ENCODE peak calls at places on chromosome 21, in six cellular contexts. I is IMR-90, X is H9, O is neuronal stem cell, B is trophoblast cell, Y is H1. C is an unnamed sample.

GRCh38 chr21:37566790-37567725 is 200.5 kb downstream of the DYRK1A start:
- DNase-seq in I (no peak), X (no peak), O (no peak), B (no peak), Y (no peak), C (no peak)

GRCh38 chr21:29313662-29314408 is 15.1 kb downstream of the BACH1 start:
- DNase-seq in I (no peak), X (no peak), O (no peak), B (no peak), Y (no peak), C (no peak)

GRCh38 chr21:34830386-34831140 is 161.8 kb downstream of the CLIC6 start:
- DNase-seq in I (no peak), X (no peak), O (no peak), B (no peak), Y (no peak), C (no peak)

GRCh38 chr21:45880097-45881068 is 101.2 kb upstream of the COL6A1 start:
- DNase-seq in I (peak; percentile 58), X (peak; percentile 82), O (peak; percentile 78), B (peak; percentile 30), Y (peak; percentile 88), C (peak; percentile 78)

GRCh38 chr21:45294509-45295291 is 7.0 kb upstream of the POFUT2 start:
- DNase-seq in I (peak; percentile 100), X (peak; percentile 74), O (no peak), B (peak; percentile 33), Y (peak; percentile 62), C (peak; percentile 100)

GRCh38 chr21:28396421-28396820 is 596.3 kb downstream of the LTN1 start:
- DNase-seq in I (no peak), X (no peak), O (no peak), B (no peak), Y (no peak), C (no peak)

GRCh38 chr21:45030637-45031218 is 43.7 kb upstream of the ADARB1 start:
- DNase-seq in I (no peak), X (peak; percentile 26), O (no peak), B (no peak), Y (peak; percentile 47), C (peak; percentile 20)

GRCh38 chr21:32328595-32328994 is 29.9 kb downstream of the MRAP start:
- DNase-seq in I (peak; percentile 64), X (no peak), O (no peak), B (no peak), Y (no peak), C (peak; percentile 79)

GRCh38 chr21:45152265-45152746 is 77.9 kb downstream of the ADARB1 start:
- DNase-seq in I (no peak), X (peak; percentile 71), O (no peak), B (peak; percentile 48), Y (peak; percentile 58), C (peak; percentile 72)

GRCh38 chr21:37074195-37074510 is 1.1 kb downstream of the TTC3 start:
- DNase-seq in I (no peak), X (no peak), O (no peak), B (no peak), Y (no peak), C (no peak)

GRCh38 chr21:26840206-26840605 is 5.0 kb downstream of the ADAMTS1 start:
- DNase-seq in I (no peak), X (no peak), O (no peak), B (no peak), Y (no peak), C (no peak)

GRCh38 chr21:36155603-36156338 is 853 bp upstream of the DOP1B start:
- DNase-seq in I (no peak), X (peak; percentile 47), O (no peak), B (peak; percentile 95), Y (peak; percentile 64), C (no peak)

GRCh38 chr21:45554477-45555175 is 12.4 kb upstream of the SLC19A1 start:
- DNase-seq in I (peak; percentile 48), X (peak; percentile 72), O (peak; percentile 74), B (peak; percentile 55), Y (peak; percentile 94), C (peak; percentile 66)

GRCh38 chr21:35641271-35642016 is 418.9 kb downstream of the SETD4 start:
- DNase-seq in I (peak; percentile 67), X (no peak), O (no peak), B (no peak), Y (no peak), C (no peak)

GRCh38 chr21:27771938-27772505 is 805.1 kb upstream of the ADAMTS5 start:
- DNase-seq in I (no peak), X (no peak), O (no peak), B (no peak), Y (no peak), C (no peak)

GRCh38 chr21:16058896-16059295 is 329.1 kb downstream of the USP25 start:
- DNase-seq in I (no peak), X (no peak), O (no peak), B (no peak), Y (no peak), C (no peak)

GRCh38 chr21:25126564-25126963 is 480.7 kb downstream of the MRPL39 start:
- DNase-seq in I (no peak), X (no peak), O (no peak), B (no peak), Y (no peak), C (no peak)

GRCh38 chr21:28818663-28819278 is 173.9 kb downstream of the LTN1 start:
- DNase-seq in I (no peak), X (no peak), O (no peak), B (no peak), Y (no peak), C (peak; percentile 51)

GRCh38 chr21:14766241-14766640 is 220.1 kb upstream of the SAMSN1 start:
- DNase-seq in I (no peak), X (peak; percentile 44), O (no peak), B (no peak), Y (peak; percentile 48), C (no peak)

GRCh38 chr21:15221799-15222386 is 157.1 kb upstream of the NRIP1 start:
- DNase-seq in I (peak; percentile 65), X (peak; percentile 85), O (peak; percentile 29), B (no peak), Y (peak; percentile 46), C (peak; percentile 53)

GRCh38 chr21:36171741-36172331 is 15.2 kb downstream of the DOP1B start:
- DNase-seq in I (peak; percentile 47), X (peak; percentile 16), O (no peak), B (peak; percentile 88), Y (no peak), C (no peak)

GRCh38 chr21:16154961-16155360 is 425.2 kb downstream of the USP25 start:
- DNase-seq in I (no peak), X (no peak), O (no peak), B (no peak), Y (no peak), C (no peak)

GRCh38 chr21:36396314-36396713 is 11.1 kb downstream of the CHAF1B start:
- DNase-seq in I (no peak), X (no peak), O (no peak), B (peak; percentile 27), Y (no peak), C (no peak)

GRCh38 chr21:28419811-28420210 is 572.9 kb downstream of the LTN1 start:
- DNase-seq in I (no peak), X (no peak), O (no peak), B (no peak), Y (no peak), C (no peak)

GRCh38 chr21:28016571-28016970 is 976.1 kb downstream of the LTN1 start:
- DNase-seq in I (peak; percentile 4), X (no peak), O (peak; percentile 2), B (no peak), Y (no peak), C (no peak)

GRCh38 chr21:33660406-33660805 is 18.1 kb downstream of the ITSN1 start:
- DNase-seq in I (no peak), X (no peak), O (no peak), B (no peak), Y (no peak), C (no peak)
- H4K91ac ChIP-seq in I (no peak overlapping the region), X (no peak overlapping the region), O (no peak overlapping the region), B (no peak overlapping the region), Y (no peak overlapping the region), C (no peak overlapping the region)

DNA sequence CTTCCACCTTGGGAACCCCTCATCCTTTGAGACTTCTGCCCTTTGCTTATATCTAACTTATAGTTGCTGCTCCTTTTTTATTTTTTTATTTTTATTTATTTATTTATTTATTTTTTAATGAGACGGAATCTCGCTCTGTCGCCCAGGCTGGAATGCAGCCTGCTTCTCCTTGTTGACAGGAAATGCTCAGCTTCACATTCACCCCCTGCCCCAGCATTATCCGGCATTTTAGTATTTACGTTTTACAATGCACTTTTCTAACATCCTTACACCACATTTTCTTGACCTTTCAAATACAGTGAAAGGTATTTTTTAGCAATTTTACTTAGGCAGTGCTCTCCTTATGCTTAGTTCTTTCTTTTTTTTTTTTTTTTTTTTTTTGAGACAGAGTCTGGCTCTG is 14.9 kb downstream of the CXADR start:
- DNase-seq in I (no peak), X (no peak), O (no peak), B (no peak), Y (no peak), C (no peak)
- H4K91ac ChIP-seq in I (no peak overlapping the region), X (no peak overlapping the region), O (no peak overlapping the region), B (no peak overlapping the region), Y (no peak overlapping the region), C (no peak overlapping the region)

GRCh38 chr21:38760017-38760761 is 45.5 kb upstream of the ETS2 start:
- DNase-seq in I (peak; percentile 52), X (no peak), O (no peak), B (no peak), Y (no peak), C (peak; percentile 68)

GRCh38 chr21:38758815-38759214 is 46.9 kb upstream of the ETS2 start:
- DNase-seq in I (no peak), X (no peak), O (no peak), B (no peak), Y (no peak), C (no peak)

GRCh38 chr21:38759286-38759872 is 46.4 kb upstream of the ETS2 start:
- DNase-seq in I (no peak), X (no peak), O (no peak), B (no peak), Y (no peak), C (peak; percentile 20)

GRCh38 chr21:38753114-38754100 is 52.3 kb upstream of the ETS2 start:
- DNase-seq in I (no peak), X (no peak), O (no peak), B (no peak), Y (no peak), C (no peak)

GRCh38 chr21:38756746-38757145 is 49.0 kb upstream of the ETS2 start:
- DNase-seq in I (peak; percentile 92), X (no peak), O (no peak), B (peak; percentile 72), Y (no peak), C (peak; percentile 92)
- H4K91ac ChIP-seq in I (peak overlapping the region; percentile 79), X (no peak overlapping the region), O (no peak overlapping the region), B (no peak overlapping the region), Y (no peak overlapping the region), C (no peak overlapping the region)

GRCh38 chr21:38668067-38668466 is 137.7 kb upstream of the ETS2 start:
- DNase-seq in I (no peak), X (no peak), O (no peak), B (no peak), Y (no peak), C (no peak)

GRCh38 chr21:38668501-38668900 is 137.2 kb upstream of the ETS2 start:
- DNase-seq in I (no peak), X (no peak), O (no peak), B (no peak), Y (no peak), C (no peak)

GRCh38 chr21:38669186-38669585 is 136.5 kb upstream of the ETS2 start:
- DNase-seq in I (peak; percentile 30), X (peak; percentile 33), O (no peak), B (peak; percentile 18), Y (no peak), C (peak; percentile 37)

GRCh38 chr21:38664821-38665220 is 140.9 kb upstream of the ETS2 start:
- DNase-seq in I (no peak), X (no peak), O (no peak), B (no peak), Y (no peak), C (no peak)

GRCh38 chr21:38667466-38667865 is 138.3 kb upstream of the ETS2 start:
- DNase-seq in I (no peak), X (no peak), O (no peak), B (no peak), Y (no peak), C (no peak)
- H4K91ac ChIP-seq in I (no peak overlapping the region), X (no peak overlapping the region), O (no peak overlapping the region), B (no peak overlapping the region), Y (no peak overlapping the region), C (peak overlapping the region; percentile 35)